ENCODE peak calls at places on chromosome 3, in six cellular contexts. One of them, this sample, is unnamed.

GRCh38 chr3:139327861-139328260 is 16.0 kb upstream of the MRPS22 start:
- DNase-seq in SHP77: peak; percentile 9
- DNase-seq in stimulated activated CD4-positive, alpha-beta T cell treated with anti-CD3 and anti-CD28 coated beads, Interleukin-1b, Interleukin-23, amount 100 ng/mL, for 1 hour: no peak
- DNase-seq in fibroblast of pulmonary artery: no peak
- DNase-seq in aorta: no peak
- DNase-seq in GM13977: no peak
- DNase-seq in this sample: no peak

GRCh38 chr3:188183452-188183851 is 29.5 kb downstream of the LPP start:
- DNase-seq in fibroblast of pulmonary artery: no peak
- DNase-seq in aorta: no peak
- DNase-seq in SHP77: no peak
- DNase-seq in stimulated activated CD4-positive, alpha-beta T cell treated with anti-CD3 and anti-CD28 coated beads, Interleukin-1b, Interleukin-23, amount 100 ng/mL, for 1 hour: no peak
- DNase-seq in GM13977: no peak
- DNase-seq in this sample: no peak

GRCh38 chr3:32596926-32597369 is 26.3 kb upstream of the DYNC1LI1 start:
- DNase-seq in fibroblast of pulmonary artery: peak; percentile 38
- DNase-seq in stimulated activated CD4-positive, alpha-beta T cell treated with anti-CD3 and anti-CD28 coated beads, Interleukin-1b, Interleukin-23, amount 100 ng/mL, for 1 hour: no peak
- DNase-seq in GM13977: no peak
- DNase-seq in aorta: no peak
- DNase-seq in SHP77: peak; percentile 19
- DNase-seq in this sample: no peak

GRCh38 chr3:78368576-78369345 is 1328.9 kb downstream of the ROBO2 start:
- DNase-seq in stimulated activated CD4-positive, alpha-beta T cell treated with anti-CD3 and anti-CD28 coated beads, Interleukin-1b, Interleukin-23, amount 100 ng/mL, for 1 hour: no peak
- DNase-seq in aorta: no peak
- DNase-seq in SHP77: no peak
- DNase-seq in fibroblast of pulmonary artery: peak; percentile 4
- DNase-seq in GM13977: no peak
- DNase-seq in this sample: no peak

GRCh38 chr3:123696796-123697195 is 111.9 kb upstream of the HACD2 start:
- DNase-seq in stimulated activated CD4-positive, alpha-beta T cell treated with anti-CD3 and anti-CD28 coated beads, Interleukin-1b, Interleukin-23, amount 100 ng/mL, for 1 hour: no peak
- DNase-seq in fibroblast of pulmonary artery: no peak
- DNase-seq in SHP77: no peak
- DNase-seq in aorta: no peak
- DNase-seq in GM13977: no peak
- DNase-seq in this sample: no peak

GRCh38 chr3:143240921-143241320 is 121.3 kb downstream of the CHST2 start:
- DNase-seq in GM13977: no peak
- DNase-seq in SHP77: no peak
- DNase-seq in aorta: no peak
- DNase-seq in fibroblast of pulmonary artery: no peak
- DNase-seq in stimulated activated CD4-positive, alpha-beta T cell treated with anti-CD3 and anti-CD28 coated beads, Interleukin-1b, Interleukin-23, amount 100 ng/mL, for 1 hour: no peak
- DNase-seq in this sample: no peak

GRCh38 chr3:54202029-54202428 is 79.7 kb downstream of the CACNA2D3 start:
- DNase-seq in aorta: no peak
- DNase-seq in stimulated activated CD4-positive, alpha-beta T cell treated with anti-CD3 and anti-CD28 coated beads, Interleukin-1b, Interleukin-23, amount 100 ng/mL, for 1 hour: no peak
- DNase-seq in fibroblast of pulmonary artery: no peak
- DNase-seq in SHP77: no peak
- DNase-seq in GM13977: no peak
- DNase-seq in this sample: no peak

GRCh38 chr3:4820296-4821121 is 158.7 kb upstream of the BHLHE40 start:
- DNase-seq in fibroblast of pulmonary artery: no peak
- DNase-seq in aorta: no peak
- DNase-seq in stimulated activated CD4-positive, alpha-beta T cell treated with anti-CD3 and anti-CD28 coated beads, Interleukin-1b, Interleukin-23, amount 100 ng/mL, for 1 hour: no peak
- DNase-seq in GM13977: no peak
- DNase-seq in SHP77: no peak
- DNase-seq in this sample: no peak

GRCh38 chr3:47261301-47261700 is 21.3 kb downstream of the KIF9 start:
- DNase-seq in SHP77: no peak
- DNase-seq in GM13977: no peak
- DNase-seq in fibroblast of pulmonary artery: no peak
- DNase-seq in stimulated activated CD4-positive, alpha-beta T cell treated with anti-CD3 and anti-CD28 coated beads, Interleukin-1b, Interleukin-23, amount 100 ng/mL, for 1 hour: no peak
- DNase-seq in aorta: no peak
- DNase-seq in this sample: no peak

GRCh38 chr3:191068946-191069813 is 129.9 kb upstream of the OSTN start:
- DNase-seq in SHP77: no peak
- DNase-seq in stimulated activated CD4-positive, alpha-beta T cell treated with anti-CD3 and anti-CD28 coated beads, Interleukin-1b, Interleukin-23, amount 100 ng/mL, for 1 hour: no peak
- DNase-seq in fibroblast of pulmonary artery: peak; percentile 56
- DNase-seq in aorta: no peak
- DNase-seq in GM13977: no peak
- DNase-seq in this sample: no peak

GRCh38 chr3:126421573-126422119 is 26.9 kb downstream of the CFAP100 start:
- DNase-seq in SHP77: no peak
- DNase-seq in fibroblast of pulmonary artery: no peak
- DNase-seq in aorta: no peak
- DNase-seq in GM13977: no peak
- DNase-seq in stimulated activated CD4-positive, alpha-beta T cell treated with anti-CD3 and anti-CD28 coated beads, Interleukin-1b, Interleukin-23, amount 100 ng/mL, for 1 hour: no peak
- DNase-seq in this sample: no peak

GRCh38 chr3:13479332-13479581 is 849 bp upstream of the HDAC11 start:
- DNase-seq in SHP77: peak; percentile 46
- DNase-seq in aorta: peak; percentile 85
- DNase-seq in stimulated activated CD4-positive, alpha-beta T cell treated with anti-CD3 and anti-CD28 coated beads, Interleukin-1b, Interleukin-23, amount 100 ng/mL, for 1 hour: no peak
- DNase-seq in GM13977: no peak
- DNase-seq in fibroblast of pulmonary artery: no peak
- DNase-seq in this sample: no peak

GRCh38 chr3:31377045-31377642 is 155.6 kb upstream of the STT3B start:
- DNase-seq in stimulated activated CD4-positive, alpha-beta T cell treated with anti-CD3 and anti-CD28 coated beads, Interleukin-1b, Interleukin-23, amount 100 ng/mL, for 1 hour: no peak
- DNase-seq in SHP77: no peak
- DNase-seq in fibroblast of pulmonary artery: peak; percentile 51
- DNase-seq in GM13977: no peak
- DNase-seq in aorta: no peak
- DNase-seq in this sample: no peak

GRCh38 chr3:112034436-112034835 is at the start of gene TMPRSS7:
- DNase-seq in GM13977: no peak
- DNase-seq in SHP77: no peak
- DNase-seq in fibroblast of pulmonary artery: no peak
- DNase-seq in aorta: no peak
- DNase-seq in stimulated activated CD4-positive, alpha-beta T cell treated with anti-CD3 and anti-CD28 coated beads, Interleukin-1b, Interleukin-23, amount 100 ng/mL, for 1 hour: no peak
- DNase-seq in this sample: no peak

GRCh38 chr3:9727041-9727595 is 4.4 kb upstream of the BRPF1 start:
- DNase-seq in GM13977: no peak
- DNase-seq in stimulated activated CD4-positive, alpha-beta T cell treated with anti-CD3 and anti-CD28 coated beads, Interleukin-1b, Interleukin-23, amount 100 ng/mL, for 1 hour: no peak
- DNase-seq in aorta: no peak
- DNase-seq in SHP77: peak; percentile 8
- DNase-seq in fibroblast of pulmonary artery: no peak
- DNase-seq in this sample: no peak

GRCh38 chr3:42803800-42804112 is 534 bp downstream of the HIGD1A start:
- DNase-seq in fibroblast of pulmonary artery: peak; percentile 28
- DNase-seq in stimulated activated CD4-positive, alpha-beta T cell treated with anti-CD3 and anti-CD28 coated beads, Interleukin-1b, Interleukin-23, amount 100 ng/mL, for 1 hour: no peak
- DNase-seq in SHP77: peak; percentile 52
- DNase-seq in aorta: peak; percentile 84
- DNase-seq in GM13977: peak; percentile 49
- DNase-seq in this sample: peak; percentile 49

GRCh38 chr3:149314807-149315578 is 18.4 kb downstream of the TM4SF18 start:
- DNase-seq in SHP77: no peak
- DNase-seq in fibroblast of pulmonary artery: peak; percentile 78
- DNase-seq in GM13977: no peak
- DNase-seq in aorta: no peak
- DNase-seq in stimulated activated CD4-positive, alpha-beta T cell treated with anti-CD3 and anti-CD28 coated beads, Interleukin-1b, Interleukin-23, amount 100 ng/mL, for 1 hour: no peak
- DNase-seq in this sample: no peak

GRCh38 chr3:151434151-151434890 is 26.5 kb downstream of the IGSF10 start:
- DNase-seq in SHP77: no peak
- DNase-seq in aorta: no peak
- DNase-seq in GM13977: no peak
- DNase-seq in fibroblast of pulmonary artery: peak; percentile 89
- DNase-seq in stimulated activated CD4-positive, alpha-beta T cell treated with anti-CD3 and anti-CD28 coated beads, Interleukin-1b, Interleukin-23, amount 100 ng/mL, for 1 hour: no peak
- DNase-seq in this sample: no peak

GRCh38 chr3:172560026-172560425 is 36.8 kb upstream of the TNFSF10 start:
- DNase-seq in fibroblast of pulmonary artery: peak; percentile 41
- DNase-seq in aorta: no peak
- DNase-seq in GM13977: no peak
- DNase-seq in stimulated activated CD4-positive, alpha-beta T cell treated with anti-CD3 and anti-CD28 coated beads, Interleukin-1b, Interleukin-23, amount 100 ng/mL, for 1 hour: no peak
- DNase-seq in SHP77: no peak
- DNase-seq in this sample: no peak

GRCh38 chr3:23663661-23664186 is 142.0 kb upstream of the UBE2E1 start:
- DNase-seq in GM13977: no peak
- DNase-seq in fibroblast of pulmonary artery: peak; percentile 38
- DNase-seq in SHP77: no peak
- DNase-seq in stimulated activated CD4-positive, alpha-beta T cell treated with anti-CD3 and anti-CD28 coated beads, Interleukin-1b, Interleukin-23, amount 100 ng/mL, for 1 hour: no peak
- DNase-seq in aorta: no peak
- DNase-seq in this sample: no peak

GRCh38 chr3:100158877-100159563 is 44.7 kb upstream of the FILIP1L start:
- DNase-seq in SHP77: no peak
- DNase-seq in fibroblast of pulmonary artery: no peak
- DNase-seq in GM13977: no peak
- DNase-seq in stimulated activated CD4-positive, alpha-beta T cell treated with anti-CD3 and anti-CD28 coated beads, Interleukin-1b, Interleukin-23, amount 100 ng/mL, for 1 hour: no peak
- DNase-seq in aorta: no peak
- DNase-seq in this sample: no peak

GRCh38 chr3:142174559-142174958 is 25.2 kb upstream of the TFDP2 start:
- DNase-seq in SHP77: no peak
- DNase-seq in aorta: no peak
- DNase-seq in stimulated activated CD4-positive, alpha-beta T cell treated with anti-CD3 and anti-CD28 coated beads, Interleukin-1b, Interleukin-23, amount 100 ng/mL, for 1 hour: no peak
- DNase-seq in GM13977: no peak
- DNase-seq in fibroblast of pulmonary artery: no peak
- DNase-seq in this sample: no peak

GRCh38 chr3:119681279-119681678 is 4.1 kb upstream of the COX17 start:
- DNase-seq in fibroblast of pulmonary artery: peak; percentile 72
- DNase-seq in SHP77: no peak
- DNase-seq in aorta: no peak
- DNase-seq in GM13977: peak; percentile 45
- DNase-seq in stimulated activated CD4-positive, alpha-beta T cell treated with anti-CD3 and anti-CD28 coated beads, Interleukin-1b, Interleukin-23, amount 100 ng/mL, for 1 hour: no peak
- DNase-seq in this sample: no peak

GRCh38 chr3:196620228-196620627 is 19.3 kb upstream of the NRROS start:
- DNase-seq in GM13977: peak; percentile 42
- DNase-seq in fibroblast of pulmonary artery: peak; percentile 24
- DNase-seq in stimulated activated CD4-positive, alpha-beta T cell treated with anti-CD3 and anti-CD28 coated beads, Interleukin-1b, Interleukin-23, amount 100 ng/mL, for 1 hour: no peak
- DNase-seq in SHP77: no peak
- DNase-seq in aorta: no peak
- DNase-seq in this sample: no peak

GRCh38 chr3:69716119-69716518 is 23.1 kb upstream of the MITF start:
- DNase-seq in aorta: no peak
- DNase-seq in fibroblast of pulmonary artery: no peak
- DNase-seq in GM13977: no peak
- DNase-seq in stimulated activated CD4-positive, alpha-beta T cell treated with anti-CD3 and anti-CD28 coated beads, Interleukin-1b, Interleukin-23, amount 100 ng/mL, for 1 hour: no peak
- DNase-seq in SHP77: no peak
- DNase-seq in this sample: no peak

GRCh38 chr3:15064299-15064834 is 748 bp downstream of the MRPS25 start:
- DNase-seq in GM13977: peak; percentile 47
- DNase-seq in SHP77: no peak
- DNase-seq in aorta: no peak
- DNase-seq in fibroblast of pulmonary artery: peak; percentile 32
- DNase-seq in stimulated activated CD4-positive, alpha-beta T cell treated with anti-CD3 and anti-CD28 coated beads, Interleukin-1b, Interleukin-23, amount 100 ng/mL, for 1 hour: no peak
- DNase-seq in this sample: no peak

GRCh38 chr3:71962561-71963240 is 177.8 kb upstream of the PROK2 start:
- DNase-seq in stimulated activated CD4-positive, alpha-beta T cell treated with anti-CD3 and anti-CD28 coated beads, Interleukin-1b, Interleukin-23, amount 100 ng/mL, for 1 hour: no peak
- DNase-seq in aorta: no peak
- DNase-seq in fibroblast of pulmonary artery: peak; percentile 4
- DNase-seq in SHP77: no peak
- DNase-seq in GM13977: no peak
- DNase-seq in this sample: no peak

GRCh38 chr3:150960708-150961684 is 11.5 kb downstream of the CLRN1 start:
- DNase-seq in aorta: no peak
- DNase-seq in SHP77: no peak
- DNase-seq in fibroblast of pulmonary artery: no peak
- DNase-seq in stimulated activated CD4-positive, alpha-beta T cell treated with anti-CD3 and anti-CD28 coated beads, Interleukin-1b, Interleukin-23, amount 100 ng/mL, for 1 hour: no peak
- DNase-seq in GM13977: no peak
- DNase-seq in this sample: no peak

This sample was measured in NK-92 treated with Interleukin-12 subunit alpha and Interleukin-12 subunit beta, amount 100 ng/mL, for 24 hours.